ENCODE peak calls at places on chromosomes 2 and 18, in five cellular contexts. R is A549, K is K562, U is SK-N-SH, M is GM12878. T is an unnamed sample.

GRCh38 chr2:116924509-116924908 is 890.0 kb upstream of the DDX18 start:
- DNase-seq in M (no peak), R (no peak), K (no peak), U (no peak), T (no peak)

GRCh38 chr2:217856159-217856558 is 146.6 kb downstream of the TNS1 start:
- DNase-seq in U (no peak), M (no peak), R (no peak), K (no peak), T (no peak)

GRCh38 chr2:847669-848068 is 103.0 kb upstream of the SNTG2 start:
- DNase-seq in K (no peak), M (no peak), R (no peak), U (peak; percentile 69), T (no peak)

GRCh38 chr18:49537232-49537876 is 24.5 kb upstream of the LIPG start:
- DNase-seq in M (no peak), R (no peak), K (no peak), U (no peak), T (no peak)

GRCh38 chr2:20451761-20452499 is 5.1 kb downstream of the RHOB start:
- DNase-seq in U (no peak), M (no peak), R (no peak), K (no peak), T (no peak)

GRCh38 chr2:104658840-104659591 is 194.9 kb upstream of the POU3F3 start:
- DNase-seq in R (no peak), U (no peak), M (no peak), K (no peak), T (no peak)

GRCh38 chr2:230972046-230972445 is 23.9 kb upstream of the SPATA3 start:
- DNase-seq in K (no peak), U (no peak), M (no peak), R (no peak), T (no peak)

GRCh38 chr2:239913632-239914417 is 111.3 kb downstream of the NDUFA10 start:
- DNase-seq in R (no peak), U (no peak), K (no peak), M (no peak), T (no peak)

GRCh38 chr2:197073701-197074433 is 147.4 kb upstream of the PGAP1 start:
- DNase-seq in M (no peak), R (no peak), U (no peak), K (no peak), T (no peak)

GRCh38 chr18:23635283-23636040 is 27.2 kb downstream of the ANKRD29 start:
- DNase-seq in M (no peak), K (no peak), U (no peak), R (no peak), T (no peak)

GRCh38 chr2:119469661-119470297 is 38.1 kb downstream of the TMEM37 start:
- DNase-seq in M (no peak), K (no peak), U (no peak), R (no peak), T (no peak)

GRCh38 chr2:176669398-176670174 is 400.3 kb downstream of the MTX2 start:
- DNase-seq in R (no peak), U (no peak), K (no peak), M (peak; percentile 37), T (no peak)

GRCh38 chr2:136801628-136802027 is 36.3 kb downstream of the THSD7B start:
- DNase-seq in R (no peak), K (no peak), M (no peak), U (no peak), T (no peak)

GRCh38 chr2:237128026-237128703 is 42.5 kb downstream of the COPS8 start:
- DNase-seq in K (no peak), U (peak; percentile 28), M (no peak), R (peak; percentile 89), T (peak; percentile 100)

GRCh38 chr2:238122287-238123217 is 15.9 kb upstream of the KLHL30 start:
- DNase-seq in R (no peak), M (no peak), K (no peak), U (no peak), T (no peak)

GRCh38 chr2:216148983-216149382 is 39.8 kb downstream of the XRCC5 start:
- DNase-seq in K (no peak), U (no peak), R (no peak), M (no peak), T (no peak)

GRCh38 chr2:43006834-43007543 is 214.6 kb upstream of the HAAO start:
- DNase-seq in M (no peak), R (no peak), K (no peak), U (no peak), T (no peak)

GRCh38 chr18:5628512-5629255 is 84.9 kb upstream of the EPB41L3 start:
- DNase-seq in U (peak; percentile 53), K (no peak), R (no peak), M (no peak), T (peak; percentile 17)

GRCh38 chr18:12656671-12657047 is 1.2 kb downstream of the SPIRE1 start:
- DNase-seq in K (no peak), M (no peak), U (peak; percentile 48), R (no peak), T (peak; percentile 50)

GRCh38 chr2:7022486-7022885 is 105.3 kb downstream of the RNF144A start:
- DNase-seq in U (no peak), M (no peak), R (no peak), K (no peak), T (no peak)

GRCh38 chr18:74775239-74775638 is 177.6 kb downstream of the ZNF407 start:
- DNase-seq in R (no peak), M (no peak), K (no peak), U (no peak), T (peak; percentile 98)

GRCh38 chr2:31962757-31963361 is 47.9 kb downstream of the MEMO1 start:
- DNase-seq in M (no peak), U (no peak), K (no peak), R (no peak), T (no peak)

GRCh38 chr2:203535784-203536590 is 886 bp upstream of the RAPH1 start:
- DNase-seq in R (no peak), U (no peak), M (no peak), K (peak; percentile 14), T (peak; percentile 35)

GRCh38 chr18:65039578-65039977 is 711.2 kb upstream of the CDH7 start:
- DNase-seq in K (no peak), R (no peak), U (no peak), M (no peak), T (no peak)

GRCh38 chr2:206457188-206457634 is 13.9 kb downstream of the ADAM23 start:
- DNase-seq in M (peak; percentile 83), U (no peak), R (no peak), K (no peak), T (no peak)

GRCh38 chr2:28334527-28334891 is 58.1 kb upstream of the FOSL2 start:
- DNase-seq in M (no peak), U (peak; percentile 63), K (no peak), R (no peak), T (no peak)

GRCh38 chr2:48940606-48941005 is 185.1 kb upstream of the LHCGR start:
- DNase-seq in U (peak; percentile 30), R (no peak), M (no peak), K (no peak), T (no peak)

GRCh38 chr2:61411109-61411508 is 59.8 kb downstream of the USP34 start:
- DNase-seq in K (no peak), U (no peak), R (no peak), M (no peak), T (no peak)

GRCh38 chr2:110773470-110773921 is 41.1 kb downstream of the ACOXL start:
- DNase-seq in M (no peak), U (no peak), R (no peak), K (no peak), T (no peak)

GRCh38 chr18:10015941-10016819 is 102.4 kb downstream of the VAPA start:
- DNase-seq in M (no peak), U (peak; percentile 34), R (no peak), K (no peak), T (peak; percentile 96)

GRCh38 chr2:79996709-79997108 is 307.8 kb downstream of the LRRTM1 start:
- DNase-seq in K (peak; percentile 8), R (no peak), U (no peak), M (no peak), T (no peak)

GRCh38 chr2:55804535-55804934 is 110.9 kb upstream of the PNPT1 start:
- DNase-seq in K (no peak), R (no peak), M (no peak), U (no peak), T (no peak)

GRCh38 chr18:3603460-3604259 is 153.7 kb downstream of the TGIF1 start:
- DNase-seq in R (no peak), M (no peak), K (peak; percentile 72), U (no peak), T (peak; percentile 99)

GRCh38 chr2:104733544-104733943 is 120.4 kb upstream of the POU3F3 start:
- DNase-seq in U (peak; percentile 46), M (no peak), R (peak; percentile 7), K (peak; percentile 44), T (no peak)

GRCh38 chr2:201781583-201782051 is 884 bp upstream of the ALS2 start:
- DNase-seq in R (peak; percentile 27), K (no peak), U (peak; percentile 33), M (no peak), T (no peak)

GRCh38 chr2:234495076-234495800 is 1.6 kb downstream of the ARL4C start:
- DNase-seq in R (no peak), K (no peak), M (no peak), U (peak; percentile 56), T (peak; percentile 44)
- TF ChIP-seq RCOR1 in R (no peak), K (no peak), M (no peak), U (no peak), T (no peak)

GRCh38 chr2:11212645-11213044 is 57.4 kb downstream of the SLC66A3 start:
- DNase-seq in K (no peak), M (no peak), R (no peak), U (no peak), T (no peak)
- TF ChIP-seq RCOR1 in K (no peak), M (no peak), R (no peak), U (no peak), T (no peak)

GRCh38 chr2:235917506-235917905 is 250.7 kb downstream of the GBX2 start:
- DNase-seq in M (no peak), U (no peak), R (no peak), K (no peak), T (no peak)
- TF ChIP-seq RCOR1 in M (no peak), U (no peak), R (no peak), K (no peak), T (no peak)

GRCh38 chr2:75481041-75481836 is 79.5 kb downstream of the EVA1A start:
- DNase-seq in U (peak; percentile 30), M (no peak), R (no peak), K (peak; percentile 7), T (peak; percentile 41)
- TF ChIP-seq RCOR1 in U (no peak), M (no peak), R (no peak), K (no peak), T (no peak)

DNA sequence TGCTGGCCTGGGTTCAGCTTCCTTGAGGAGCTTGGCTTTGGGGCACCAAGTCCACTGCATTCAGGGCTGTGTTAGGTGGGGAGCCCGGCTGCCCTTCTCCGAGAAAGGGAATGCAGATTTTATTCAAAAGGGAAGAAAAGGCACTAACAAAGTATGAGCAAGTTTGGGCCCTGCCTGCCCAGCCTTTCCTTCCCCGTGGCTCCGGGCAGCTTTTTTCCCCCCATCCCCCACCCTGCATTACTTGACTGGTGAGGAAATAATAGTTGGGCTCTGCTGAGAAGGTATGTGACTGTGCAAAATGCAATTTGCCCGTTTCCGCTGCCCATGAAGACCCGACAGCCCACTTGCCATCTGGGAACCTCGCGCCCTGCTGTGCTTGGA is 82.8 kb downstream of the TCF7L1 start:
- DNase-seq in U (no peak), R (no peak), M (no peak), K (no peak), T (no peak)
- TF ChIP-seq RCOR1 in U (no peak), R (no peak), M (no peak), K (no peak), T (no peak)

T was measured in IMR-90.